ENCODE peak calls at places on chromosomes 1 and 21, in four cellular contexts. K, Q, V and B are unnamed samples.

GRCh38 chr1:201999625-202000238 is 10.7 kb upstream of the ELF3 start:
- DNase-seq in V (no peak), Q (peak), K (no peak), B (no peak)

GRCh38 chr1:110829955-110830553 is 42.9 kb upstream of the CD53 start:
- DNase-seq in V (no peak), Q (peak), K (no peak), B (peak)

GRCh38 chr1:160308451-160309182 is 23.7 kb upstream of the PEX19 start:
- DNase-seq in V (no peak), Q (peak), K (no peak), B (no peak)

GRCh38 chr1:2311184-2312032 is 79.9 kb downstream of the MORN1 start:
- DNase-seq in V (no peak), Q (peak), K (peak), B (peak)

GRCh38 chr1:53107570-53108322 is 34.7 kb downstream of the SLC1A7 start:
- DNase-seq in Q (peak), K (peak), V (peak), B (no peak)

GRCh38 chr1:64497484-64497883 is 27.6 kb downstream of the CACHD1 start:
- DNase-seq in Q (peak), K (no peak), V (no peak), B (no peak)

GRCh38 chr1:220880726-220881506 is 1.7 kb downstream of the HLX start:
- DNase-seq in V (no peak), Q (no peak), K (peak), B (no peak)

GRCh38 chr1:61261585-61261984 is 179.2 kb downstream of the NFIA start:
- DNase-seq in K (no peak), V (no peak), Q (peak), B (no peak)

GRCh38 chr1:245788269-245788668 is 633.5 kb downstream of the KIF26B start:
- DNase-seq in K (peak), Q (peak), V (peak), B (no peak)

GRCh38 chr21:33236799-33237198 is 7.1 kb downstream of the IFNAR2 start:
- DNase-seq in V (no peak), K (no peak), Q (no peak), B (no peak)

GRCh38 chr1:94994805-94995204 is 67.9 kb upstream of the CNN3 start:
- DNase-seq in V (no peak), Q (no peak), K (no peak), B (no peak)

GRCh38 chr1:236774926-236775325 is 20.2 kb upstream of the MTR start:
- DNase-seq in V (no peak), Q (peak), K (no peak), B (no peak)

GRCh38 chr1:54922921-54923421 is 36.0 kb upstream of the DHCR24 start:
- DNase-seq in K (no peak), Q (no peak), V (no peak), B (no peak)

GRCh38 chr1:111515291-111516007 is 12.0 kb upstream of the ADORA3 start:
- DNase-seq in Q (peak), K (no peak), V (no peak), B (no peak)

GRCh38 chr1:199918196-199918789 is 109.2 kb upstream of the NR5A2 start:
- DNase-seq in Q (no peak), V (no peak), K (peak), B (no peak)

GRCh38 chr1:54323324-54323739 is 82.9 kb downstream of the SSBP3 start:
- DNase-seq in K (no peak), V (peak), Q (no peak), B (no peak)

GRCh38 chr1:48493970-48494769 is 22.2 kb upstream of the SPATA6 start:
- DNase-seq in K (peak), Q (peak), V (no peak), B (no peak)

GRCh38 chr1:44717196-44717595 is 13.8 kb downstream of the RNU5D-1 start:
- DNase-seq in Q (no peak), K (no peak), V (no peak), B (no peak)

GRCh38 chr1:182803846-182804245 is 14.3 kb downstream of the NPL start:
- DNase-seq in V (peak), K (no peak), Q (no peak), B (no peak)

GRCh38 chr1:24309762-24310485 is 9.2 kb upstream of the GRHL3 start:
- DNase-seq in K (no peak), Q (peak), V (peak), B (no peak)

GRCh38 chr1:17935230-17935629 is 172.4 kb upstream of the IGSF21 start:
- DNase-seq in V (no peak), K (no peak), Q (no peak), B (no peak)

GRCh38 chr1:30888391-30888790 is 20.2 kb downstream of the SDC3 start:
- DNase-seq in V (no peak), K (no peak), Q (peak), B (no peak)

GRCh38 chr21:45876381-45877159 is 105.0 kb upstream of the COL6A1 start:
- DNase-seq in Q (no peak), K (no peak), V (no peak), B (no peak)

GRCh38 chr1:156726549-156727226 is 1.6 kb upstream of the METTL25B start:
- DNase-seq in K (no peak), Q (peak), V (no peak), B (peak)

GRCh38 chr1:192516776-192517297 is 58.7 kb upstream of the RGS1 start:
- DNase-seq in K (no peak), Q (no peak), V (no peak), B (peak)

GRCh38 chr1:62746086-62746808 is 37.7 kb upstream of the ATG4C start:
- DNase-seq in V (no peak), Q (peak), K (no peak), B (peak)

GRCh38 chr1:95369985-95370670 is 136.1 kb downstream of the RWDD3 start:
- DNase-seq in K (no peak), Q (no peak), V (no peak), B (no peak)

GRCh38 chr1:40314721-40315238 is 2.3 kb downstream of the COL9A2 start:
- DNase-seq in Q (no peak), V (no peak), K (no peak), B (peak)

GRCh38 chr1:220300442-220301121 is 28.3 kb upstream of the RAB3GAP2 start:
- DNase-seq in K (peak), V (peak), Q (peak), B (no peak)

GRCh38 chr1:167110586-167110985 is 16.7 kb downstream of the STYXL2 start:
- DNase-seq in Q (no peak), V (no peak), K (no peak), B (no peak)

GRCh38 chr1:9689971-9690381 is 38.4 kb downstream of the PIK3CD start:
- DNase-seq in Q (no peak), V (no peak), K (no peak), B (no peak)

GRCh38 chr1:18859560-18859959 is at the start of gene TAS1R2:
- DNase-seq in Q (no peak), V (no peak), K (no peak), B (no peak)

GRCh38 chr1:40984066-40984465 is 4.6 kb downstream of the CTPS1 start:
- DNase-seq in K (no peak), V (no peak), Q (no peak), B (no peak)